ENCODE peak calls at places on chromosome 2, in eight cellular contexts. A, V, C, L, G, S, D and R are unnamed samples.

GRCh38 chr2:141767051-141767450 is 363.8 kb downstream of the LRP1B start:
- DNase-seq in L (no peak), G (no peak), S (no peak), C (no peak), V (peak), A (peak), D (no peak), R (no peak)

GRCh38 chr2:1613731-1614354 is 130.5 kb downstream of the PXDN start:
- DNase-seq in V (peak), L (no peak), D (no peak), C (no peak), G (no peak), A (no peak), S (no peak), R (no peak)

GRCh38 chr2:64319930-64320329 is 134.0 kb upstream of the LGALSL start:
- DNase-seq in S (no peak), D (no peak), V (no peak), C (no peak), L (no peak), A (no peak), G (no peak), R (no peak)

GRCh38 chr2:182445566-182445965 is 18.7 kb upstream of the PDE1A start:
- DNase-seq in D (no peak), A (peak), V (peak), C (no peak), G (no peak), S (no peak), L (no peak), R (no peak)

GRCh38 chr2:193824474-193824873 is 1629.7 kb upstream of the TMEFF2 start:
- DNase-seq in S (peak), G (no peak), C (no peak), L (no peak), V (no peak), A (no peak), D (peak), R (no peak)

GRCh38 chr2:98469862-98470544 is 25.3 kb downstream of the INPP4A start:
- DNase-seq in V (no peak), G (no peak), D (no peak), C (no peak), L (no peak), S (no peak), A (no peak), R (no peak)

GRCh38 chr2:72263043-72263780 is 115.5 kb upstream of the CYP26B1 start:
- DNase-seq in G (peak), L (no peak), S (peak), A (no peak), C (peak), V (peak), D (no peak), R (no peak)

GRCh38 chr2:182540236-182540635 is 113.4 kb upstream of the PDE1A start:
- DNase-seq in V (no peak), C (no peak), L (no peak), G (no peak), A (no peak), S (no peak), D (no peak), R (no peak)

GRCh38 chr2:40243581-40243980 is 208.3 kb downstream of the SLC8A1 start:
- DNase-seq in S (no peak), C (no peak), L (no peak), A (peak), D (no peak), G (no peak), V (peak), R (no peak)

GRCh38 chr2:58680938-58681337 is 439.8 kb upstream of the FANCL start:
- DNase-seq in S (no peak), A (peak), D (no peak), G (no peak), C (no peak), L (no peak), V (no peak), R (no peak)

GRCh38 chr2:79935771-79936657 is 368.5 kb downstream of the LRRTM1 start:
- DNase-seq in A (peak), D (no peak), V (peak), S (peak), G (peak), L (no peak), C (peak), R (no peak)

GRCh38 chr2:213219816-213220215 is 64.4 kb upstream of the SPAG16 start:
- DNase-seq in D (no peak), A (no peak), G (no peak), C (no peak), V (no peak), S (no peak), L (no peak), R (no peak)

DNA sequence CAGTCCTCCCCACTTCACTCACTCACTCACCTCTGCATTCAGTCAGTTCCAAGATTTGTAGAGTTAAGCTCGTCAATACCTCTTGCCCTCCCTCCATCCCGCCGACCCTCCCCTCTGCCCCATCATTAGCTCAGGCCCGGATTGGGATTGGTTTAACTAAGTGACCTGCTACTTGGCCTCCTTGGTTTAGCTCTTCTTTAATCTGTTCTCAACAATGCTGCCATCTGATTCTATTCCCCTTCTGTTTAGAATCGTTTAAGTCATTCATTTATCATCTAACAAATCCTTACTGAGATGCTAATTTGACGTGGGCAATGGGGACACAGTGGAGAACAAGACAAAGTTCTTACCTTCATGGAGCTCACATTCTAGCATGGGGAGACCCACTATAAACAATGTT is 204.6 kb downstream of the MTX2 start:
- DNase-seq in D (no peak), A (no peak), L (no peak), G (no peak), V (no peak), C (no peak), S (no peak), R (no peak)
- H3K4me3 ChIP-seq in D (no peak), A (no peak), L (no peak), G (no peak), V (no peak), C (no peak), S (no peak), R (no peak)

GRCh38 chr2:239035361-239035814 is 187.5 kb downstream of the TWIST2 start:
- DNase-seq in A (no peak), V (no peak), G (peak), D (peak), S (no peak), C (peak), L (peak), R (no peak)
- H3K4me3 ChIP-seq in A (no peak), V (no peak), G (no peak), D (no peak), S (no peak), C (no peak), L (no peak), R (no peak)

DNA sequence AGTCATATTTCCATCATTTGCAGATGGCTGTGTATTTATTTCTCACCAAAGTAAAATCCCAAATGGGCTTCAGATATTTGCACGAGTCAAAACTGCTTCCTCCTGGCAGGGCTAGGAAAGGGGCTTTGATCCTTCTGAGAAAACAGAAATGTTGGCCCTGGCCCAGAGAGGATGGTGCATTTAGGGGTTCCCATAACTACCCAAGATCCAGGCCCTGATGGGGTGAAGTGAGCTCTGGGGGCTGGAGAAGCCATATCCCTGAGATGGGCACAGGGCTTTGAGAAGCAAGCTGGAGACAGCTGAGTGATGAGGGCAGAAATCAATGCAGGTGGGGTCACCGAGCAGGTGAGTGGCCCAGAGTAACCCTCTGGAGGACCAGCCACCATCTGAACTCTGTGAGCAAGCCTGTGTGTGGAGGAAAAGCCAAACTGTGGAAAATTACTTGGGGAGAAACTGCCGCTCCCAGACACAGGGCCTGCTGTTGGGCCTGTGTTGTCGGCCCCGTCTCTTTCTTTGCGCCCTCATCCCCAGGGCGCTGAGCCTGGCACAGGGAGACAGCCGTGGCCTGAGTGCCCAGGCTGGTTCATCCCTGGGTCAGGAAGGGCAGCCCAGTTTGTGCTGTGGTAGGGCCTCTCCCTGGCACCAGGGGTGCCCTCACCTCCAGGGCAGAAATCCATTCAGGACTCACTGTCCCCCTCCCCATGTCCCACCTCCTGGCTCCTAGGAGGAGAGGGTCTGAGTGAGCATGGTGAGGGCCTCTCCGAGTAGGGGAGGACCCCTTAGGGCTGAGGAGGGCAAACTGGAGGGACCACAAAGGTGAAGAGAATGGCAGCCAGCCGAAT is 167.8 kb upstream of the HAAO start:
- DNase-seq in C (no peak), A (no peak), D (no peak), V (no peak), L (peak), G (no peak), S (no peak), R (no peak)
- H3K4me3 ChIP-seq in C (no peak), A (no peak), D (no peak), V (no peak), L (no peak), G (no peak), S (no peak), R (no peak)

DNA sequence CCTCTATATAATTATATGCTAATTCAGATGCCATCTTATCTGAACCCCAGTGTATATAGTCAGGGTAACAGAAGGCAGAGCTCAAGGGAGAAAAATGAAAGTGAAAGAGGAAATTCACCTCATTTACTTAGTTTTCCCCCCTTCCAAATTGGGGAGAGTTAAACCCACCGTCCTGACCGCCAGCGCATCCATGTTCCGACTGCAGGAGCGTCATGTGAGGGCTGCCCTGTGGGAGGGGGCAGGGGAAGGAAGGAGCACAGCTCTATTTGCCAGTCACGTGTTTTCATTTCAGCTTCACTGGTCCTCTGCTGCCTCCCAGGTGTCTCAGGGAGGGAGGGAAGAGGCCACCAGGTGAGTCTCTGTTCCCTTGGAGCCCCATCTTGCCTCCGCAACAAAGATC is 13.2 kb downstream of the CNNM4 start:
- DNase-seq in G (no peak), C (no peak), V (no peak), S (no peak), L (no peak), D (no peak), A (no peak), R (no peak)
- H3K4me3 ChIP-seq in G (no peak), C (no peak), V (no peak), S (no peak), L (peak), D (no peak), A (no peak), R (no peak)

GRCh38 chr2:17541514-17541950 is 1.0 kb downstream of the VSNL1 start:
- DNase-seq in S (no peak), C (no peak), A (no peak), D (no peak), V (no peak), L (no peak), G (no peak), R (no peak)
- H3K4me3 ChIP-seq in S (no peak), C (peak), A (peak), D (peak), V (no peak), L (peak), G (peak), R (peak)

GRCh38 chr2:43472527-43473194 is 123.2 kb downstream of the THADA start:
- DNase-seq in A (no peak), G (no peak), S (no peak), L (no peak), V (no peak), D (no peak), C (no peak), R (no peak)
- H3K4me3 ChIP-seq in A (no peak), G (no peak), S (no peak), L (no peak), V (no peak), D (no peak), C (no peak), R (no peak)

GRCh38 chr2:49840428-49840975 is 686.2 kb upstream of the FSHR start:
- DNase-seq in A (no peak), L (no peak), C (no peak), V (no peak), D (no peak), S (no peak), G (no peak), R (no peak)
- H3K4me3 ChIP-seq in A (no peak), L (no peak), C (no peak), V (no peak), D (no peak), S (no peak), G (no peak), R (no peak)

GRCh38 chr2:220442012-220442411 is 814.6 kb downstream of the SLC4A3 start:
- DNase-seq in G (no peak), D (no peak), C (no peak), L (no peak), A (no peak), S (no peak), V (no peak), R (no peak)

GRCh38 chr2:220451438-220451837 is 824.0 kb downstream of the SLC4A3 start:
- DNase-seq in S (no peak), C (no peak), A (no peak), D (no peak), V (no peak), L (no peak), G (no peak), R (no peak)

GRCh38 chr2:220441404-220441803 is 814.0 kb downstream of the SLC4A3 start:
- DNase-seq in A (no peak), C (no peak), D (no peak), L (no peak), G (no peak), S (no peak), V (no peak), R (no peak)

GRCh38 chr2:220445429-220446105 is 818.1 kb downstream of the SLC4A3 start:
- DNase-seq in L (no peak), V (peak), S (no peak), G (no peak), D (no peak), A (no peak), C (no peak), R (no peak)

GRCh38 chr2:220446106-220446712 is 818.8 kb downstream of the SLC4A3 start:
- DNase-seq in C (no peak), L (no peak), D (no peak), A (no peak), V (no peak), G (no peak), S (no peak), R (no peak)
- H3K4me3 ChIP-seq in C (no peak), L (no peak), D (no peak), A (no peak), V (no peak), G (no peak), S (no peak), R (no peak)

GRCh38 chr2:3403587-3404334 is 24.3 kb downstream of the TRAPPC12 start:
- DNase-seq in G (no peak), V (no peak), A (no peak), S (no peak), D (no peak), L (no peak), C (no peak), R (no peak)

GRCh38 chr2:3406501-3406900 is 27.0 kb downstream of the TRAPPC12 start:
- DNase-seq in D (no peak), S (no peak), G (no peak), A (no peak), L (no peak), C (no peak), V (no peak), R (peak)

GRCh38 chr2:3405308-3405707 is 25.8 kb downstream of the TRAPPC12 start:
- DNase-seq in A (no peak), G (no peak), S (no peak), L (no peak), C (no peak), V (no peak), D (no peak), R (no peak)

GRCh38 chr2:3405876-3406275 is 26.4 kb downstream of the TRAPPC12 start:
- DNase-seq in C (no peak), D (no peak), L (no peak), S (no peak), G (no peak), V (no peak), A (no peak), R (peak)

GRCh38 chr2:3404495-3404894 is 25.0 kb downstream of the TRAPPC12 start:
- DNase-seq in V (no peak), C (no peak), D (no peak), G (no peak), A (no peak), S (no peak), L (no peak), R (no peak)
- H3K4me3 ChIP-seq in V (no peak), C (no peak), D (no peak), G (no peak), A (no peak), S (no peak), L (no peak), R (no peak)

GRCh38 chr2:137950238-137950637 is 14.0 kb upstream of the HNMT start:
- DNase-seq in A (no peak), D (no peak), V (no peak), C (no peak), L (no peak), S (no peak), G (no peak), R (no peak)

GRCh38 chr2:137948894-137949293 is 15.4 kb upstream of the HNMT start:
- DNase-seq in G (no peak), D (no peak), V (no peak), A (no peak), C (no peak), S (no peak), L (no peak), R (no peak)

GRCh38 chr2:137951606-137952005 is 12.7 kb upstream of the HNMT start:
- DNase-seq in C (no peak), D (no peak), S (no peak), G (no peak), A (no peak), V (peak), L (no peak), R (no peak)

GRCh38 chr2:137957033-137957432 is 7.2 kb upstream of the HNMT start:
- DNase-seq in L (no peak), G (no peak), D (no peak), C (no peak), S (no peak), A (peak), V (peak), R (no peak)

DNA sequence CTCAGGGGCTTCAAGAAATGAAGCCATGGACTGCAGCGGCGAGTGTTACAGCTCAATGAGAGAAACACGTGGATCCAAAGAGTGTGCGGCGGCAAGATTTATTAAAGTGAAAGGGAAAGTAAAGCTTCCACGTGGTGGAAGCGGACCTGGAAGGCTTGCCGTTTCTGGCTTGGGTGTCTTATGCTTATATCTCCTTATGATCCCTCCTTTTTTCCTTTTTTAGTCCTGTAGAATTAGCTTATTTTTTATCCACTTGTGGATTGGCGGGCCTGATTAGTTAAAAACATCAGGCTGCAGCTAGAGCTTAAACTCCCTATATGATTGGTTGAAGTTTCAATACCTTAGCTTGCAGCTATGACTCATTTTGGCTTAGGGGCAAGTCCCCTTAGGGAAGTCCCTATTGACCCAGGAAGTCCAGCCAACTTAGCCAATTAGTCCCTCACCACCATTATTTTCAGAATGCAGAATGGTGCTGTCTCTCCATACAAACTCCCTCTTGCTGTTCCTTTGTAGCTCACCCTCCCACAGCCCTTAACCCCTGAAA is 11.6 kb upstream of the HNMT start:
- DNase-seq in G (no peak), D (no peak), C (no peak), S (no peak), L (no peak), A (no peak), V (peak), R (no peak)
- H3K4me3 ChIP-seq in G (no peak), D (no peak), C (no peak), S (no peak), L (peak), A (no peak), V (peak), R (no peak)